ENCODE peak calls at places on chromosome 20, in nine cellular contexts. B, C, X, F, U, Q, M, Z and G are unnamed samples.

GRCh38 chr20:49668181-49668877 is 45.3 kb downstream of the B4GALT5 start:
- DNase-seq in B (peak; percentile 66), C (no peak), X (no peak), F (no peak), U (peak; percentile 43), Q (no peak), M (peak; percentile 73), Z (no peak), G (no peak)

GRCh38 chr20:10433014-10433622 is 904 bp downstream of the MKKS start:
- DNase-seq in B (no peak), C (peak; percentile 52), X (peak; percentile 30), F (no peak), U (no peak), Q (no peak), M (no peak), Z (no peak), G (no peak)

GRCh38 chr20:25310921-25311728 is 63.2 kb downstream of the PYGB start:
- DNase-seq in B (peak; percentile 31), C (no peak), X (no peak), F (peak; percentile 5), U (no peak), Q (peak; percentile 49), M (peak; percentile 5), Z (no peak), G (no peak)

GRCh38 chr20:9220874-9221547 is 152.1 kb downstream of the PLCB4 start:
- DNase-seq in B (no peak), C (peak; percentile 55), X (no peak), F (no peak), U (no peak), Q (no peak), M (no peak), Z (peak; percentile 80), G (no peak)

GRCh38 chr20:841568-842546 is 8.3 kb downstream of the FAM110A start:
- DNase-seq in B (peak; percentile 80), C (peak; percentile 85), X (no peak), F (no peak), U (no peak), Q (no peak), M (peak; percentile 79), Z (no peak), G (peak; percentile 28)

GRCh38 chr20:30376767-30377658 is 880.5 kb upstream of the DEFB115 start:
- DNase-seq in B (peak; percentile 90), C (peak; percentile 75), X (no peak), F (no peak), U (peak; percentile 85), Q (peak; percentile 86), M (peak; percentile 55), Z (peak; percentile 13), G (no peak)

GRCh38 chr20:57576002-57576401 is 15.1 kb downstream of the PCK1 start:
- DNase-seq in B (no peak), C (no peak), X (no peak), F (no peak), U (no peak), Q (no peak), M (no peak), Z (no peak), G (no peak)

GRCh38 chr20:44129996-44130718 is 56.8 kb downstream of the JPH2 start:
- DNase-seq in B (no peak), C (peak; percentile 50), X (no peak), F (no peak), U (no peak), Q (no peak), M (no peak), Z (no peak), G (no peak)

GRCh38 chr20:43545837-43546578 is 12.8 kb upstream of the SGK2 start:
- DNase-seq in B (no peak), C (no peak), X (no peak), F (no peak), U (no peak), Q (no peak), M (no peak), Z (no peak), G (no peak)

GRCh38 chr20:62376112-62377063 is 9.3 kb upstream of the LAMA5 start:
- DNase-seq in B (no peak), C (peak; percentile 96), X (no peak), F (peak; percentile 78), U (no peak), Q (peak; percentile 82), M (no peak), Z (no peak), G (peak; percentile 64)

GRCh38 chr20:10508468-10509251 is 73.6 kb downstream of the SLX4IP start:
- DNase-seq in B (no peak), C (no peak), X (no peak), F (no peak), U (no peak), Q (no peak), M (no peak), Z (peak; percentile 23), G (no peak)

DNA sequence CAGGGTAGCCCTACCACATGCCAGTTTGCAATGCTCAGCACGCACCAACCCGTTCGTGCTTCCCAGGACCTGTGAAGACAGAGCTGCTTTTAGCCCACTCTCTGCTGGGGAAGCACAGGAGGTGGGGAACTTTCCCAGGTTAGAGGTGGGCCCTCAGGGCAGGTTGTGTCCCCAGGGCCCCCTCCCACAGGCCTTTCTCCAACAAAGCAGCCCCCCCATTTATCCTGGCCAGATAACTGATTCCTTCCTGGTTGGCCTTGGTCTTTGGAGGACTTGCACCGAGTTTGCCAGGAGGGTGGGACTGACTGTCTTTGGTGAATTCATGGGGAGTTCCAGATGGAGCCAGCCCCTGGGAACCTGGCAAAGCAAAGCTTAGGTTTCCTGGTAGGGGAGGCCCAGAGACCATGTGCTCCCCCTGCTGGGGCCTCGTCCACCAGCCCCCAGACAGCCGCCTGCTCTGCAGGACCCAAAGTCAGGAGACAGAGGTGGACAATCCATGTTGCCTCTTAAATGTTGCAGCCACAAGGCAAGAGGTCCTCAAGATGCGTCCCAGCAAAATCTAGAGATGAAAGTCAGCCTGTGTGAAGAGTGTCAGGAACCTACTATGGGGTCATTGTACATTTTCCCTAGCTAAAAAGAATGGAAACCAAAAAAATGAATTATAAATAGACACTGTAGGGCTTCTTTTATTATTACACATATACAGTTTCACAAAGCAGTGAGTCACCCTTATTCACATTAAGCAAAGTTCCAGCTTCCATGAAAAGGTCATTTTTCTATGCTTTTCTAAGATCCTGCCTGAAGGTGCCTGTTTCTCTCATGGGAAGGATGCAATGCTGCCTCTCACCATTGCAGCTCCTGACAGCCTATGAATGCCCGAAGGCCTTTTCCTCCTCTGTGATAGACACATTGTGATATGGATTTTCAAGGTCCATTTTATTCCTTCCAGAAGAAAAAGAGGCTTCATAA is 497.8 kb downstream of the PREX1 start:
- DNase-seq in B (no peak), C (peak; percentile 79), X (no peak), F (no peak), U (no peak), Q (no peak), M (no peak), Z (no peak), G (no peak)
- TF ChIP-seq CTCF in B (no peak), C (peak; percentile 79), X (no peak), F (no peak), U (no peak), Q (peak; percentile 18), M (no peak), Z (peak; percentile 9), G (peak; percentile 37)

GRCh38 chr20:40506567-40506966 is 182.5 kb downstream of the MAFB start:
- DNase-seq in B (peak; percentile 97), C (peak; percentile 72), X (peak; percentile 100), F (no peak), U (no peak), Q (peak; percentile 90), M (peak; percentile 69), Z (peak; percentile 97), G (no peak)
- TF ChIP-seq CTCF in B (no peak), C (no peak), X (no peak), F (no peak), U (no peak), Q (no peak), M (no peak), Z (no peak), G (no peak)

GRCh38 chr20:63782521-63782971 is 43.0 kb downstream of the SLC2A4RG start:
- DNase-seq in B (no peak), C (no peak), X (no peak), F (no peak), U (no peak), Q (no peak), M (no peak), Z (no peak), G (no peak)

GRCh38 chr20:63781181-63781580 is 41.6 kb downstream of the SLC2A4RG start:
- DNase-seq in B (no peak), C (no peak), X (no peak), F (no peak), U (no peak), Q (no peak), M (no peak), Z (no peak), G (no peak)

GRCh38 chr20:63782051-63782471 is 42.5 kb downstream of the SLC2A4RG start:
- DNase-seq in B (no peak), C (no peak), X (peak; percentile 31), F (no peak), U (no peak), Q (no peak), M (no peak), Z (no peak), G (no peak)

GRCh38 chr20:63785646-63786255 is 45.3 kb downstream of the ZBTB46 start:
- DNase-seq in B (no peak), C (no peak), X (no peak), F (no peak), U (no peak), Q (no peak), M (no peak), Z (no peak), G (no peak)

DNA sequence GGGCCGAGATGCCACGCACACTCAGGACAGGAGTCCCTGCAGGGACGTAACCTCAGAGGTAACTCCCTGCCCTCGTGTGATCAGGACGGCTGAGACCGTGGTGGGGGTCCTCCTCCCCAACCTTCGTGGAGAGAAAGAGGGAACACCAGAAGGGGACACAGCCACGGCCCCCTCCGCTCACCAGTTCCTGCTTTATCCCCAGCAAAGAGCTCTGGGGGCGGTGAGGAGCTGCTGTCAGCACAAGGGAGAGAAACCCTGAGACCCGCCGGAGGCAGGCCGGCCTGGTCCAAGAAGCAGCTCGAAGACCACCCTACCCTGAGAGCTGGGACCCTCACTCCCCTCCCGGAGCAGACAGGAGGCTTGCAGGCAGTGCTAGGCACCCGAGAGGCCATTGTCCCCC is 44.4 kb downstream of the SLC2A4RG start:
- DNase-seq in B (no peak), C (no peak), X (no peak), F (no peak), U (no peak), Q (no peak), M (no peak), Z (no peak), G (no peak)
- TF ChIP-seq CTCF in B (no peak), C (no peak), X (no peak), F (no peak), U (no peak), Q (no peak), M (no peak), Z (no peak), G (no peak)

GRCh38 chr20:12113075-12113467 is 195.4 kb downstream of the BTBD3 start:
- DNase-seq in B (no peak), C (no peak), X (no peak), F (no peak), U (no peak), Q (no peak), M (no peak), Z (no peak), G (no peak)
- TF ChIP-seq CTCF in B (no peak), C (no peak), X (no peak), F (no peak), U (no peak), Q (no peak), M (no peak), Z (no peak), G (no peak)